ENCODE peak calls at places on chromosomes 16 and 17, in six cellular contexts. F, V, X, I, P and C are unnamed samples.

GRCh38 chr16:30368122-30368791 is 2.0 kb downstream of the TBC1D10B start:
- DNase-seq in F (no peak), V (peak), X (no peak), I (no peak), P (no peak), C (peak)

GRCh38 chr16:73068546-73069401 is 20.8 kb upstream of the ZFHX3 start:
- DNase-seq in F (peak), V (peak), X (peak), I (no peak), P (peak), C (peak)

GRCh38 chr17:21213491-21214014 is 408 bp downstream of the TMEM11 start:
- DNase-seq in F (no peak), V (no peak), X (no peak), I (peak), P (no peak), C (no peak)

GRCh38 chr17:74430706-74431567 is 951 bp upstream of the GPRC5C start:
- DNase-seq in F (no peak), V (peak), X (peak), I (peak), P (peak), C (no peak)

GRCh38 chr16:87129771-87130170 is 187.4 kb downstream of the C16orf95 start:
- DNase-seq in F (peak), V (no peak), X (peak), I (no peak), P (no peak), C (no peak)

GRCh38 chr16:50666658-50667496 is 14.2 kb downstream of the SNX20 start:
- DNase-seq in F (no peak), V (no peak), X (no peak), I (no peak), P (no peak), C (no peak)

GRCh38 chr16:27906883-27907282 is 156.6 kb downstream of the GSG1L start:
- DNase-seq in F (no peak), V (no peak), X (no peak), I (no peak), P (no peak), C (no peak)

GRCh38 chr16:81493755-81494433 is 49.3 kb downstream of the CMIP start:
- DNase-seq in F (peak), V (peak), X (peak), I (no peak), P (no peak), C (no peak)

GRCh38 chr17:80408872-80409271 is 6.1 kb upstream of the ENDOV start:
- DNase-seq in F (no peak), V (no peak), X (no peak), I (no peak), P (no peak), C (no peak)

GRCh38 chr17:7745748-7746470 is 28.4 kb downstream of the DNAH2 start:
- DNase-seq in F (peak), V (peak), X (peak), I (no peak), P (no peak), C (no peak)